ENCODE peak calls at places on chromosome 5, in four cellular contexts. H is heart left ventricle, L is thyroid gland, G is ovary. I is an unnamed sample.

GRCh38 chr5:39623291-39623865 is 198.6 kb upstream of the DAB2 start:
- DNase-seq in L (no peak), G (no peak), H (no peak), I (peak; percentile 83)

GRCh38 chr5:125564336-125564975 is 818.0 kb upstream of the ZNF608 start:
- DNase-seq in L (no peak), G (no peak), H (no peak), I (no peak)

GRCh38 chr5:66720776-66721175 is 124.6 kb downstream of the MAST4 start:
- DNase-seq in G (no peak), H (no peak), L (no peak), I (no peak)

GRCh38 chr5:96661101-96661840 is 905 bp upstream of the CAST start:
- DNase-seq in H (no peak), L (peak; percentile 32), G (no peak), I (peak; percentile 63)

GRCh38 chr5:96193946-96194345 is 232.3 kb upstream of the ELL2 start:
- DNase-seq in H (no peak), G (no peak), L (no peak), I (no peak)

GRCh38 chr5:140240987-140241706 is 61.8 kb downstream of the PFDN1 start:
- DNase-seq in H (peak; percentile 93), G (peak; percentile 88), L (peak; percentile 97), I (peak; percentile 93)

GRCh38 chr5:43664641-43665040 is 61.7 kb downstream of the NNT start:
- DNase-seq in L (no peak), G (no peak), H (no peak), I (no peak)

GRCh38 chr5:35430381-35431162 is 187.1 kb upstream of the SPEF2 start:
- DNase-seq in G (no peak), H (no peak), L (no peak), I (no peak)

GRCh38 chr5:140111859-140112551 is 1.9 kb upstream of the PURA start:
- DNase-seq in G (no peak), H (no peak), L (no peak), I (no peak)

GRCh38 chr5:82820958-82821880 is 256.0 kb downstream of the TMEM167A start:
- DNase-seq in L (no peak), G (no peak), H (no peak), I (no peak)

GRCh38 chr5:170809551-170809950 is 26.0 kb downstream of the GABRP start:
- DNase-seq in H (no peak), G (no peak), L (peak; percentile 15), I (peak; percentile 83)

GRCh38 chr5:97266576-97266975 is 83.5 kb upstream of the RIOK2 start:
- DNase-seq in G (peak; percentile 48), L (no peak), H (no peak), I (peak; percentile 84)

GRCh38 chr5:57032151-57032551 is 80.2 kb upstream of the MIER3 start:
- DNase-seq in L (no peak), H (no peak), G (no peak), I (no peak)

GRCh38 chr5:176664886-176665285 is 17.6 kb downstream of the TSPAN17 start:
- DNase-seq in H (peak; percentile 57), G (no peak), L (no peak), I (no peak)

GRCh38 chr5:94793113-94793815 is 174.8 kb downstream of the SLF1 start:
- DNase-seq in G (no peak), H (no peak), L (no peak), I (peak; percentile 93)

GRCh38 chr5:73218552-73219171 is 45.7 kb downstream of the TMEM174 start:
- DNase-seq in H (no peak), L (no peak), G (no peak), I (peak; percentile 63)
- TF ChIP-seq CTCF in H (no peak), L (no peak), G (no peak), I (peak; percentile 60)

DNA sequence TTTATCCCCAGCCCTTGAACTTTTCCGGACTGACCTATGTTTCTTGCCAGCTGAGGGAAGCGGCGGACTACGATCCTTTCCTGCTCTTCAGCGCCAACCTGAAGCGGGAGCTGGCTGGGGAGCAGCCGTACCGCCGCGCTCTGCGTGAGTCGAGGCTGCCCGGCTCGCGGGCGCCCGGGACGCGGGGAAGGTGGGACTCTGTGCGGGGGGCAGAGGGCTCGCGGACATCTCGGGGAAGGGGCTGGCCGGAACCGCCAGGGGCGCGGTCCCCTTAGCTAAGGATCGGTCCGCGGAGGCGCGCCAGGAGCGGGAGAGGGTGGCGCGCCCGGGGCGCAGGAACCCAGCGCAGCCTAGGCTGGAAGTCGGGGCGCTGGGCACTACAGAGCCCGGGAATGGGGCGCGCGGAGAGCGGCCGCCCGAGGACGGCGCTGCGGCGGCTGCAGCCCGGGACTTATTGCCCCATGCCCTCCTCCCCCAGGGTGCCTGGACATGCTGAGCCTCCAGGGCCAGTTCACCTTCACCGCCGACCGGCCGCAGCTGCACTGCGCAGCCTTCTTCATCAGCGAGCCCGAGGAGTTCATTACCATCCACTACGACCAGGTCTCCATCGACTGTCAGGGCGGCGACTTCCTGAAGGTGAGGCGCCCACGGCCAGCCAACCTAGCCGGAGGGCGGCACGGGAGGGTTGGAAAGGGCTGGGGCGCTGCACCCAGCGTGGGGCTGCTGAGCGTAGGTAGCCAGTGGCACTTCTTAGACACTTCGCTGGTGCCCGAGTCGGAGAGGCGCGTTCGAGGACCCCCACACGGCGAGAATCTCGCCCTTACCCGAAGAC is 922 bp downstream of the CRHBP start:
- DNase-seq in H (peak; percentile 59), L (no peak), G (no peak), I (peak; percentile 51)
- H3K4me3 ChIP-seq in H (peak overlapping the region; percentile 63), L (peak overlapping the region; percentile 0), G (peak overlapping the region; percentile 13), I (peak overlapping the region; percentile 25)

DNA sequence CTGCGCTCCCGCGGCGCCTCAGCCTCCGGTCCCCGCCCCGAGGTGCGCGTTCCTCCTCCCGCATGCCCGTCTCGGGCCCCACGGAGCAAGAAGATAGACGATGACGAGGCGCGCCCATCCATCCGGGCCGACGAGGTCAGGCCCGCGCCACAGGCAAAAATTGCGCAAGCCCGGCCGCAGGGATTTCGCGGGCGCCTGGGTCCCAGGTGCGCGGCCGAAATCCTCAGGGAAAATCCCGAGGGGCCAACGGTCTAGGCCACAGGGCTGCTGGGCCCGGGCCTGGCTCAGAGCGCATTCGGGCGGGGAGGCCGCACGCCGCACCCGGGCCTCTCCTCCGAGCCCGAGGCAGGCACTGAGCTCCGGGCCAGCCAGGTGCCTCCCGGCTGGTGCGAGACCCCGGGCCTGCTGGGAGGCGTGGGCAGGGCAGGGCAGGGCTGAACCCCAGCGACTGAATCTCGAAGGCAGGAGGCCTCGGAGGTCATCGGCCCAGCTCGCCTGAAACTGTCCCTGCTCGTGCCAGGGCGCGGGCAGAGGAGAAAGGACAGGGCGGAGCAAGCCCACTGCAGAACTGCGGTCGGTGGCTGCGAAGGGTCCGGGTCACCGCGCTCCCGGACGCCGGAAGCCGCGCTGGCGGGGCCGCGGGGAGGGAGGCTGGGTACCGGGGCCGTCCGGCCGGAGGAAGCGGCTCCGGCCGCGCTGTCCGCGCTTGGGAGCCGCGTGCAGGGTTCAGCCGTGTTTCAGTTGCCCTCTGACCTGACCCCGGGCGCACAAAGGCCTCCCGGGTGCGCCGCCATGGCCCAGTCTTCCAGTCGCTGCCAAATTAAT is 66.8 kb downstream of the FOXD1 start:
- DNase-seq in L (no peak), H (no peak), G (no peak), I (no peak)
- TF ChIP-seq CTCF in L (no peak), H (no peak), G (no peak), I (no peak)

GRCh38 chr5:59799668-59800374 is 93.7 kb downstream of the PDE4D start:
- DNase-seq in L (no peak), G (no peak), H (no peak), I (peak; percentile 69)
- H3K4me3 ChIP-seq in L (no peak overlapping the region), G (no peak overlapping the region), H (no peak overlapping the region), I (no peak overlapping the region)

DNA sequence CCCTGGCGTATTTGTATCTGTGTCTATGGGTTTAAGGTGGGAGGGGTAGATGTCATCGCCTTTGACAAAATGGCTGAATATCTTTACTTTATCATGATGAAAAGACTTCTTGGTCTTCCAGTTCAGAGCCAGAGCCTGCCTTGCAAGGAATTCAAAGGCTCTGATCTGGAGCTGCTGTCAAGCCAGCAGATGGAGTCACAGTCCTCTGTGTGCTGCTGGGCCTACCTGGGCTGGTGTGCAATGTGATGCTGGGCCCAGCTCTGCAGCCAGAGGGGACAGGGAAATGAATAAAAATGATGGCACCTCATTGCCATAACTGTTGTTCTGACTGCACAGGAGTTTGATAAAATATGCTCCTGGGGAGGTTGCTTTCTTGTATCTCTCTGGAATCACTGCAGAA is 20.2 kb upstream of the HSPA9 start:
- DNase-seq in G (no peak), L (peak; percentile 52), H (no peak), I (no peak)
- TF ChIP-seq CTCF in G (no peak), L (peak; percentile 16), H (no peak), I (no peak)

GRCh38 chr5:119445544-119445943 is 6.8 kb upstream of the HSD17B4 start:
- DNase-seq in H (no peak), G (no peak), L (no peak), I (no peak)
- H3K4me3 ChIP-seq in H (no peak overlapping the region), G (no peak overlapping the region), L (no peak overlapping the region), I (no peak overlapping the region)